ENCODE peak calls at places on chromosomes 3 and 15, in four cellular contexts. One of them, this sample, is unnamed.

GRCh38 chr3:62604301-62604700 is 231.0 kb upstream of the FEZF2 start:
- DNase-seq in breast epithelium: no peak
- DNase-seq in brain microvascular endothelial cell: peak; percentile 75
- DNase-seq in tibial artery: no peak
- DNase-seq in this sample: no peak

GRCh38 chr3:160665784-160666526 is 11.0 kb upstream of the ARL14 start:
- DNase-seq in breast epithelium: no peak
- DNase-seq in brain microvascular endothelial cell: peak; percentile 85
- DNase-seq in tibial artery: no peak
- DNase-seq in this sample: no peak

GRCh38 chr3:19364150-19364549 is 215.8 kb downstream of the KCNH8 start:
- DNase-seq in breast epithelium: no peak
- DNase-seq in brain microvascular endothelial cell: peak; percentile 20
- DNase-seq in tibial artery: no peak
- DNase-seq in this sample: no peak

GRCh38 chr15:82178061-82178460 is 84.5 kb downstream of the EFL1 start:
- DNase-seq in breast epithelium: no peak
- DNase-seq in brain microvascular endothelial cell: peak; percentile 88
- DNase-seq in tibial artery: no peak
- DNase-seq in this sample: no peak

GRCh38 chr3:49471856-49472495 is 1.9 kb downstream of the DAG1 start:
- DNase-seq in breast epithelium: no peak
- DNase-seq in brain microvascular endothelial cell: no peak
- DNase-seq in tibial artery: no peak
- DNase-seq in this sample: no peak

GRCh38 chr3:5058463-5058862 is 63.6 kb upstream of the ARL8B start:
- DNase-seq in breast epithelium: no peak
- DNase-seq in brain microvascular endothelial cell: peak; percentile 33
- DNase-seq in tibial artery: no peak
- DNase-seq in this sample: no peak

GRCh38 chr15:65204236-65204930 is 6.9 kb downstream of the CILP start:
- DNase-seq in breast epithelium: no peak
- DNase-seq in brain microvascular endothelial cell: no peak
- DNase-seq in tibial artery: no peak
- DNase-seq in this sample: no peak

GRCh38 chr3:143535994-143536784 is 312.1 kb downstream of the SLC9A9 start:
- DNase-seq in breast epithelium: no peak
- DNase-seq in brain microvascular endothelial cell: no peak
- DNase-seq in tibial artery: no peak
- DNase-seq in this sample: no peak

GRCh38 chr15:68303560-68304436 is 26.3 kb downstream of the FEM1B start:
- DNase-seq in breast epithelium: peak; percentile 15
- DNase-seq in brain microvascular endothelial cell: no peak
- DNase-seq in tibial artery: peak; percentile 66
- DNase-seq in this sample: peak; percentile 66

GRCh38 chr15:38002883-38003477 is 68.5 kb downstream of the TMCO5A start:
- DNase-seq in breast epithelium: no peak
- DNase-seq in brain microvascular endothelial cell: peak; percentile 85
- DNase-seq in tibial artery: peak; percentile 68
- DNase-seq in this sample: no peak

GRCh38 chr15:63028442-63029110 is 14.0 kb upstream of the TPM1 start:
- DNase-seq in breast epithelium: no peak
- DNase-seq in brain microvascular endothelial cell: no peak
- DNase-seq in tibial artery: no peak
- DNase-seq in this sample: no peak

GRCh38 chr15:63022663-63023062 is 19.9 kb upstream of the TPM1 start:
- DNase-seq in breast epithelium: no peak
- DNase-seq in brain microvascular endothelial cell: no peak
- DNase-seq in tibial artery: no peak
- DNase-seq in this sample: no peak

GRCh38 chr15:63027646-63028045 is 14.9 kb upstream of the TPM1 start:
- DNase-seq in breast epithelium: no peak
- DNase-seq in brain microvascular endothelial cell: no peak
- DNase-seq in tibial artery: no peak
- DNase-seq in this sample: no peak

GRCh38 chr15:63023351-63023945 is 19.1 kb upstream of the TPM1 start:
- DNase-seq in breast epithelium: no peak
- DNase-seq in brain microvascular endothelial cell: peak; percentile 74
- DNase-seq in tibial artery: no peak
- DNase-seq in this sample: no peak

GRCh38 chr15:63025460-63025859 is 17.1 kb upstream of the TPM1 start:
- DNase-seq in breast epithelium: no peak
- DNase-seq in brain microvascular endothelial cell: no peak
- DNase-seq in tibial artery: no peak
- DNase-seq in this sample: no peak
- TF ChIP-seq CTCF in breast epithelium: no peak
- TF ChIP-seq CTCF in brain microvascular endothelial cell: no peak
- TF ChIP-seq CTCF in tibial artery: no peak
- TF ChIP-seq CTCF in this sample: no peak

DNA sequence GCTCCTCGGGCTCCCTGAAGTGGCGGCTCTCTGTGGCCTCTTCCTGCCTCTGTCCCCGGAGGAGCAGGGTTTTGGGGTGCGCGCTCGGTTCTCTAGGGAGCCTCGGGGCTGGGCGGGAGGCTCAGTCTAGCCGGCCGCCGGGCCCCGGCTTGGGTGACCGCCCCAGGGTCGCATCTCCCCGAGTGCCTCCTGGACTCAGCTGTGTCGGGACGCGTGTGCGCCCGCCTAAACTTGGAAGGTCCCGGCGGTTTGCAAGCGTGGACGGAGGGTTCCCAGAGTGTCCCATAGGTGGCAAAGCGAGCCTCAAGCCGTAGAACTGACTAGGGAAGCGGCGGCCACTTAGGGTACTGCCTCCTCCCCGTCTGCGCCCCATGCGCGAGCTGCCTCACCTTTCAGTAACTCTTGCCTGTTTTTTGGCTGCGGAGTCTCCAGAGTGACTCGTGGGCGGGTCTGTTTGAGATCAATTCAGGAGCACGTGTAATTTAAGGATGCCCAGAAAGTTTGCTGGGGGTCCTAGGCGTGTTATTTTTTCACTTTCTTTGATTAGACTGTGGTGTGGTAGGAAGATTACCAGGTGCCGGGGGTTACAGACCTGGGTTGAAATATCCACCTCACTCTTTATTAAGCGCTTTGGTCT is 690 bp downstream of the ACTL6A start:
- DNase-seq in breast epithelium: peak; percentile 47
- DNase-seq in brain microvascular endothelial cell: peak; percentile 80
- DNase-seq in tibial artery: peak; percentile 78
- DNase-seq in this sample: peak; percentile 77
- TF ChIP-seq CTCF in breast epithelium: peak; percentile 73
- TF ChIP-seq CTCF in brain microvascular endothelial cell: peak; percentile 74
- TF ChIP-seq CTCF in tibial artery: peak; percentile 49
- TF ChIP-seq CTCF in this sample: peak; percentile 74

GRCh38 chr15:80173022-80173759 is 20.4 kb downstream of the FAH start:
- DNase-seq in breast epithelium: peak; percentile 89
- DNase-seq in brain microvascular endothelial cell: peak; percentile 50
- DNase-seq in tibial artery: peak; percentile 88
- DNase-seq in this sample: no peak
- TF ChIP-seq CTCF in breast epithelium: peak; percentile 55
- TF ChIP-seq CTCF in brain microvascular endothelial cell: peak; percentile 85
- TF ChIP-seq CTCF in tibial artery: peak; percentile 69
- TF ChIP-seq CTCF in this sample: peak; percentile 82

GRCh38 chr15:94375997-94376396 is 144.6 kb downstream of the MCTP2 start:
- DNase-seq in breast epithelium: no peak
- DNase-seq in brain microvascular endothelial cell: no peak
- DNase-seq in tibial artery: no peak
- DNase-seq in this sample: no peak
- TF ChIP-seq CTCF in breast epithelium: no peak
- TF ChIP-seq CTCF in brain microvascular endothelial cell: no peak
- TF ChIP-seq CTCF in tibial artery: no peak
- TF ChIP-seq CTCF in this sample: peak; percentile 17

GRCh38 chr3:115875460-115875859 is 252.2 kb downstream of the GAP43 start:
- DNase-seq in breast epithelium: no peak
- DNase-seq in brain microvascular endothelial cell: no peak
- DNase-seq in tibial artery: no peak
- DNase-seq in this sample: no peak
- TF ChIP-seq CTCF in breast epithelium: no peak
- TF ChIP-seq CTCF in brain microvascular endothelial cell: no peak
- TF ChIP-seq CTCF in tibial artery: no peak
- TF ChIP-seq CTCF in this sample: no peak

GRCh38 chr15:88487176-88487795 is 19.8 kb downstream of the MRPS11 start:
- DNase-seq in breast epithelium: no peak
- DNase-seq in brain microvascular endothelial cell: no peak
- DNase-seq in tibial artery: no peak
- DNase-seq in this sample: no peak

GRCh38 chr15:88487796-88488523 is 20.5 kb downstream of the MRPS11 start:
- DNase-seq in breast epithelium: no peak
- DNase-seq in brain microvascular endothelial cell: no peak
- DNase-seq in tibial artery: no peak
- DNase-seq in this sample: no peak

GRCh38 chr15:88491158-88491557 is 23.6 kb downstream of the MRPS11 start:
- DNase-seq in breast epithelium: no peak
- DNase-seq in brain microvascular endothelial cell: no peak
- DNase-seq in tibial artery: no peak
- DNase-seq in this sample: no peak

GRCh38 chr15:88490036-88490435 is 22.5 kb downstream of the MRPS11 start:
- DNase-seq in breast epithelium: no peak
- DNase-seq in brain microvascular endothelial cell: no peak
- DNase-seq in tibial artery: no peak
- DNase-seq in this sample: no peak

DNA sequence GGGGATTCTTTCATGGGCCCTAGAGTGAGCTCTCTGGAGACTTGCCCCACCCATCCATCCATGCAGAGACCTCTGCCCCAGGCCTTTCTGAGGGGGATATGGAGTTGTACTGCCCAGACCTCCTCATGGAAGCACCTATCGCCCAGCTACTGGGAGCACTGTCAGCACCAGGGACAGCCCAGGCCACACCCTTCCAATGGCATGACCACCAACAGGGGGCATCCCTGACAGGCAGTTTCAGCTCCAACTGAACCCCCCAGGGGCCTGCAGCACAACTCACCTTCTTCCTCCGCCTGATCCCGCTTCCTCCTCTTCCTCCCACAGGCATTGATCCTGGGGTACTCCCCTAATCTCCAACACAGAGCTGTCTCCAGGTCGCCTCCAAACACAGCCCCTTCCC is 21.8 kb downstream of the MRPS11 start:
- DNase-seq in breast epithelium: no peak
- DNase-seq in brain microvascular endothelial cell: no peak
- DNase-seq in tibial artery: no peak
- DNase-seq in this sample: no peak
- TF ChIP-seq CTCF in breast epithelium: no peak
- TF ChIP-seq CTCF in brain microvascular endothelial cell: no peak
- TF ChIP-seq CTCF in tibial artery: no peak
- TF ChIP-seq CTCF in this sample: no peak

This sample was measured in type B pancreatic cell.